ENCODE peak calls at places on chromosomes 2 and 18, in six cellular contexts. One of them, this sample, is unnamed.

GRCh38 chr18:61435064-61435652 is 101.9 kb downstream of the CDH20 start:
- DNase-seq in DND-41: peak; percentile 8
- DNase-seq in K562: peak; percentile 9
- DNase-seq in GM23338: peak; percentile 74
- DNase-seq in hepatocyte: peak; percentile 10
- DNase-seq in HepG2: peak; percentile 27
- DNase-seq in this sample: no peak

GRCh38 chr2:234954551-234954992 is 2.8 kb downstream of the SH3BP4 start:
- DNase-seq in DND-41: no peak
- DNase-seq in K562: no peak
- DNase-seq in GM23338: peak; percentile 48
- DNase-seq in hepatocyte: no peak
- DNase-seq in HepG2: no peak
- DNase-seq in this sample: no peak

GRCh38 chr2:109458512-109458911 is 155.3 kb downstream of the SEPTIN10 start:
- DNase-seq in DND-41: no peak
- DNase-seq in K562: no peak
- DNase-seq in GM23338: no peak
- DNase-seq in hepatocyte: no peak
- DNase-seq in HepG2: no peak
- DNase-seq in this sample: no peak

GRCh38 chr2:240208631-240209211 is 68.3 kb upstream of the OTOS start:
- DNase-seq in DND-41: no peak
- DNase-seq in K562: no peak
- DNase-seq in GM23338: no peak
- DNase-seq in hepatocyte: no peak
- DNase-seq in HepG2: no peak
- DNase-seq in this sample: no peak

GRCh38 chr2:150485871-150486538 is 1.5 kb downstream of the RND3 start:
- DNase-seq in DND-41: no peak
- DNase-seq in K562: no peak
- DNase-seq in GM23338: peak; percentile 76
- DNase-seq in hepatocyte: peak; percentile 87
- DNase-seq in HepG2: no peak
- DNase-seq in this sample: peak; percentile 85

GRCh38 chr2:121858406-121858805 is 103.0 kb downstream of the TSN start:
- DNase-seq in DND-41: no peak
- DNase-seq in K562: no peak
- DNase-seq in GM23338: no peak
- DNase-seq in hepatocyte: no peak
- DNase-seq in HepG2: no peak
- DNase-seq in this sample: no peak

GRCh38 chr2:220034356-220035121 is 407.1 kb downstream of the SLC4A3 start:
- DNase-seq in DND-41: no peak
- DNase-seq in K562: no peak
- DNase-seq in GM23338: no peak
- DNase-seq in hepatocyte: peak; percentile 9
- DNase-seq in HepG2: no peak
- DNase-seq in this sample: peak; percentile 37

GRCh38 chr2:226721541-226721940 is 78.1 kb downstream of the IRS1 start:
- DNase-seq in DND-41: no peak
- DNase-seq in K562: no peak
- DNase-seq in GM23338: no peak
- DNase-seq in hepatocyte: peak; percentile 32
- DNase-seq in HepG2: no peak
- DNase-seq in this sample: no peak

GRCh38 chr2:219274392-219274921 is 4.7 kb upstream of the DNAJB2 start:
- DNase-seq in DND-41: no peak
- DNase-seq in K562: no peak
- DNase-seq in GM23338: peak; percentile 72
- DNase-seq in hepatocyte: peak; percentile 77
- DNase-seq in HepG2: peak; percentile 74
- DNase-seq in this sample: peak; percentile 88

GRCh38 chr2:120677696-120678095 is 58.0 kb upstream of the GLI2 start:
- DNase-seq in DND-41: no peak
- DNase-seq in K562: no peak
- DNase-seq in GM23338: no peak
- DNase-seq in hepatocyte: no peak
- DNase-seq in HepG2: no peak
- DNase-seq in this sample: no peak

GRCh38 chr2:24083567-24084385 is 858 bp downstream of the TP53I3 start:
- DNase-seq in DND-41: peak; percentile 40
- DNase-seq in K562: peak; percentile 83
- DNase-seq in GM23338: peak; percentile 93
- DNase-seq in hepatocyte: peak; percentile 93
- DNase-seq in HepG2: peak; percentile 98
- DNase-seq in this sample: peak; percentile 94

GRCh38 chr2:6942848-6943247 is 25.6 kb downstream of the RNF144A start:
- DNase-seq in DND-41: no peak
- DNase-seq in K562: no peak
- DNase-seq in GM23338: no peak
- DNase-seq in hepatocyte: no peak
- DNase-seq in HepG2: no peak
- DNase-seq in this sample: no peak

GRCh38 chr2:30113617-30114293 is 33.1 kb upstream of the YPEL5 start:
- DNase-seq in DND-41: no peak
- DNase-seq in K562: no peak
- DNase-seq in GM23338: no peak
- DNase-seq in hepatocyte: peak; percentile 54
- DNase-seq in HepG2: no peak
- DNase-seq in this sample: peak; percentile 78

GRCh38 chr2:96167407-96168013 is 22.3 kb upstream of the DUSP2 start:
- DNase-seq in DND-41: no peak
- DNase-seq in K562: no peak
- DNase-seq in GM23338: no peak
- DNase-seq in hepatocyte: no peak
- DNase-seq in HepG2: no peak
- DNase-seq in this sample: no peak

GRCh38 chr2:62050456-62051045 is 145.1 kb downstream of the COMMD1 start:
- DNase-seq in DND-41: no peak
- DNase-seq in K562: no peak
- DNase-seq in GM23338: peak; percentile 34
- DNase-seq in hepatocyte: no peak
- DNase-seq in HepG2: no peak
- DNase-seq in this sample: no peak

GRCh38 chr2:177549171-177549570 is 156.6 kb downstream of the AGPS start:
- DNase-seq in DND-41: no peak
- DNase-seq in K562: no peak
- DNase-seq in GM23338: no peak
- DNase-seq in hepatocyte: no peak
- DNase-seq in HepG2: no peak
- DNase-seq in this sample: no peak

GRCh38 chr2:51994123-51994788 is 962.3 kb upstream of the NRXN1 start:
- DNase-seq in DND-41: no peak
- DNase-seq in K562: no peak
- DNase-seq in GM23338: no peak
- DNase-seq in hepatocyte: no peak
- DNase-seq in HepG2: no peak
- DNase-seq in this sample: no peak

GRCh38 chr2:9424447-9425164 is 1.2 kb downstream of the CPSF3 start:
- DNase-seq in DND-41: no peak
- DNase-seq in K562: no peak
- DNase-seq in GM23338: no peak
- DNase-seq in hepatocyte: no peak
- DNase-seq in HepG2: no peak
- DNase-seq in this sample: no peak

GRCh38 chr2:175874291-175874690 is 127.8 kb downstream of the LNPK start:
- DNase-seq in DND-41: no peak
- DNase-seq in K562: no peak
- DNase-seq in GM23338: no peak
- DNase-seq in hepatocyte: no peak
- DNase-seq in HepG2: no peak
- DNase-seq in this sample: no peak

GRCh38 chr2:608297-608696 is 68.9 kb downstream of the TMEM18 start:
- DNase-seq in DND-41: no peak
- DNase-seq in K562: no peak
- DNase-seq in GM23338: no peak
- DNase-seq in hepatocyte: no peak
- DNase-seq in HepG2: no peak
- DNase-seq in this sample: no peak

GRCh38 chr18:49645836-49646235 is 84.0 kb downstream of the LIPG start:
- DNase-seq in DND-41: no peak
- DNase-seq in K562: no peak
- DNase-seq in GM23338: peak; percentile 25
- DNase-seq in hepatocyte: no peak
- DNase-seq in HepG2: no peak
- DNase-seq in this sample: peak; percentile 42

GRCh38 chr2:52934354-52934898 is 833.2 kb upstream of the CHAC2 start:
- DNase-seq in DND-41: no peak
- DNase-seq in K562: no peak
- DNase-seq in GM23338: no peak
- DNase-seq in hepatocyte: peak; percentile 10
- DNase-seq in HepG2: peak; percentile 2
- DNase-seq in this sample: peak; percentile 96

GRCh38 chr2:74011246-74011645 is 26.5 kb downstream of the TET3 start:
- DNase-seq in DND-41: no peak
- DNase-seq in K562: no peak
- DNase-seq in GM23338: no peak
- DNase-seq in hepatocyte: no peak
- DNase-seq in HepG2: no peak
- DNase-seq in this sample: no peak

GRCh38 chr2:395886-396285 is 108.0 kb upstream of the ALKAL2 start:
- DNase-seq in DND-41: no peak
- DNase-seq in K562: no peak
- DNase-seq in GM23338: no peak
- DNase-seq in hepatocyte: no peak
- DNase-seq in HepG2: no peak
- DNase-seq in this sample: no peak

GRCh38 chr2:207231106-207231860 is 65.5 kb upstream of the KLF7 start:
- DNase-seq in DND-41: no peak
- DNase-seq in K562: no peak
- DNase-seq in GM23338: no peak
- DNase-seq in hepatocyte: no peak
- DNase-seq in HepG2: no peak
- DNase-seq in this sample: no peak

GRCh38 chr18:23356915-23357421 is 96.1 kb upstream of the RIOK3 start:
- DNase-seq in DND-41: no peak
- DNase-seq in K562: no peak
- DNase-seq in GM23338: no peak
- DNase-seq in hepatocyte: no peak
- DNase-seq in HepG2: peak; percentile 83
- DNase-seq in this sample: no peak

GRCh38 chr2:124708661-124709060 is 683.6 kb downstream of the CNTNAP5 start:
- DNase-seq in DND-41: no peak
- DNase-seq in K562: no peak
- DNase-seq in GM23338: no peak
- DNase-seq in hepatocyte: no peak
- DNase-seq in HepG2: no peak
- DNase-seq in this sample: no peak

GRCh38 chr2:6667326-6667725 is 198.4 kb downstream of the CMPK2 start:
- DNase-seq in DND-41: no peak
- DNase-seq in K562: no peak
- DNase-seq in GM23338: no peak
- DNase-seq in hepatocyte: no peak
- DNase-seq in HepG2: no peak
- DNase-seq in this sample: no peak

GRCh38 chr2:65349863-65350262 is 82.5 kb downstream of the SPRED2 start:
- DNase-seq in DND-41: peak; percentile 24
- DNase-seq in K562: peak; percentile 69
- DNase-seq in GM23338: peak; percentile 21
- DNase-seq in hepatocyte: peak; percentile 72
- DNase-seq in HepG2: peak; percentile 65
- DNase-seq in this sample: peak; percentile 40

GRCh38 chr2:136383161-136383560 is 265.2 kb upstream of the CXCR4 start:
- DNase-seq in DND-41: no peak
- DNase-seq in K562: no peak
- DNase-seq in GM23338: no peak
- DNase-seq in hepatocyte: no peak
- DNase-seq in HepG2: no peak
- DNase-seq in this sample: no peak

GRCh38 chr2:136381245-136381644 is 263.3 kb upstream of the CXCR4 start:
- DNase-seq in DND-41: peak; percentile 33
- DNase-seq in K562: no peak
- DNase-seq in GM23338: no peak
- DNase-seq in hepatocyte: no peak
- DNase-seq in HepG2: no peak
- DNase-seq in this sample: no peak

GRCh38 chr2:136386046-136386445 is 268.1 kb upstream of the CXCR4 start:
- DNase-seq in DND-41: no peak
- DNase-seq in K562: no peak
- DNase-seq in GM23338: no peak
- DNase-seq in hepatocyte: no peak
- DNase-seq in HepG2: no peak
- DNase-seq in this sample: no peak

GRCh38 chr2:136381722-136382633 is 264.0 kb upstream of the CXCR4 start:
- DNase-seq in DND-41: peak; percentile 91
- DNase-seq in K562: no peak
- DNase-seq in GM23338: no peak
- DNase-seq in hepatocyte: no peak
- DNase-seq in HepG2: no peak
- DNase-seq in this sample: no peak

GRCh38 chr2:136384541-136385303 is 266.8 kb upstream of the CXCR4 start:
- DNase-seq in DND-41: peak; percentile 57
- DNase-seq in K562: peak; percentile 20
- DNase-seq in GM23338: peak; percentile 70
- DNase-seq in hepatocyte: peak; percentile 65
- DNase-seq in HepG2: peak; percentile 35
- DNase-seq in this sample: peak; percentile 40
- H3K4me1 ChIP-seq in DND-41: peaks cover 42% of the 10 kb centered on the region
- H3K4me1 ChIP-seq in K562: no peaks in the 10 kb centered on the region
- H3K4me1 ChIP-seq in GM23338: no peaks in the 10 kb centered on the region
- H3K4me1 ChIP-seq in hepatocyte: no peaks in the 10 kb centered on the region
- H3K4me1 ChIP-seq in HepG2: no peaks in the 10 kb centered on the region
- H3K4me1 ChIP-seq in this sample: no peaks in the 10 kb centered on the region

GRCh38 chr18:79797518-79798345 is at the start of gene KCNG2:
- DNase-seq in DND-41: no peak
- DNase-seq in K562: no peak
- DNase-seq in GM23338: peak; percentile 67
- DNase-seq in hepatocyte: peak; percentile 58
- DNase-seq in HepG2: no peak
- DNase-seq in this sample: no peak
- TF ChIP-seq EZH2 in DND-41: no peak
- TF ChIP-seq EZH2 in K562: no peak
- TF ChIP-seq EZH2 in GM23338: no peak
- TF ChIP-seq EZH2 in hepatocyte: no peak
- TF ChIP-seq EZH2 in HepG2: no peak
- TF ChIP-seq EZH2 in this sample: peak; percentile 55

DNA sequence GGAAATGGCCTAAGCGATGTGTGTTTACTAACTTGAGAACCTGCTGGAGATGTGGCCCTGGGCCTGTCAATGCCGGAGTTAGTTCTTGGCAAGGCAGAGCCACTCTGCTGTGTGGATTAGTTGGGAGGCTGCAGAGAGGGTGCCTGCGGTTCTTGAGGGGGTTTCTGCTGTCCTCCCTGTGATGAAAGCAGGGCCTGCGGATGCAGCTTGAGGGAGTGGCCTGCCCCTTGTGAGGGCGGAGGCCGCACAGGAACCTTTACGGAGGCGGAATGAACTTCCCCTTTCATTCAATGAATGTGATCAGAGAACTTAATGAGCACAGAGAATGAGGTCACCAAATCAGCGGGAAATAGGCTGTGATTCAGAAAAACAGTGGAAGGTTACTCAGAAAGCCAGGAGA is 47.2 kb downstream of the VWA3B start:
- DNase-seq in DND-41: no peak
- DNase-seq in K562: no peak
- DNase-seq in GM23338: peak; percentile 32
- DNase-seq in hepatocyte: no peak
- DNase-seq in HepG2: no peak
- DNase-seq in this sample: no peak
- H3K27ac ChIP-seq in DND-41: no peak overlapping the region
- H3K27ac ChIP-seq in K562: no peak overlapping the region
- H3K27ac ChIP-seq in GM23338: no peak overlapping the region
- H3K27ac ChIP-seq in hepatocyte: peak overlapping the region; percentile 57
- H3K27ac ChIP-seq in HepG2: no peak overlapping the region
- H3K27ac ChIP-seq in this sample: no peak overlapping the region

GRCh38 chr2:201407265-201407664 is 44.0 kb downstream of the TRAK2 start:
- DNase-seq in DND-41: no peak
- DNase-seq in K562: peak; percentile 36
- DNase-seq in GM23338: no peak
- DNase-seq in hepatocyte: no peak
- DNase-seq in HepG2: no peak
- DNase-seq in this sample: no peak
- H3K4me1 ChIP-seq in DND-41: peaks cover 40% of the 10 kb centered on the region
- H3K4me1 ChIP-seq in K562: peaks cover 18% of the 10 kb centered on the region
- H3K4me1 ChIP-seq in GM23338: no peaks in the 10 kb centered on the region
- H3K4me1 ChIP-seq in hepatocyte: peaks cover 35% of the 10 kb centered on the region
- H3K4me1 ChIP-seq in HepG2: peaks cover 25% of the 10 kb centered on the region
- H3K4me1 ChIP-seq in this sample: peaks cover 9% of the 10 kb centered on the region

This sample was measured in mammary epithelial cell.